ENCODE peak calls at places on chromosomes 5 and 9, in four cellular contexts. E is amniotic stem cell; G is NCI-H2081; I is activated CD8-positive, alpha-beta memory T cell treated with anti-CD3 and anti-CD28 coated beads for 4 hours. A is an unnamed sample.

GRCh38 chr9:127313042-127313560 is 48.5 kb downstream of the GARNL3 start:
- DNase-seq in G (no peak), I (no peak), E (no peak), A (no peak)

GRCh38 chr5:179217356-179217755 is 127.9 kb downstream of the ADAMTS2 start:
- DNase-seq in G (no peak), I (no peak), E (no peak), A (no peak)

GRCh38 chr9:78707481-78707977 is 410.6 kb downstream of the PSAT1 start:
- DNase-seq in G (no peak), I (no peak), E (no peak), A (no peak)

GRCh38 chr5:170631471-170632195 is 127.8 kb downstream of the KCNIP1 start:
- DNase-seq in G (no peak), I (no peak), E (no peak), A (peak)

GRCh38 chr5:158451203-158451982 is 592.4 kb upstream of the CLINT1 start:
- DNase-seq in E (no peak), I (no peak), G (no peak), A (no peak)

GRCh38 chr5:121681200-121681855 is 170.4 kb upstream of the FTMT start:
- DNase-seq in G (no peak), I (no peak), E (no peak), A (no peak)

GRCh38 chr5:54689411-54690251 is 172.1 kb downstream of the SNX18 start:
- DNase-seq in I (no peak), E (no peak), G (no peak), A (no peak)

GRCh38 chr9:130994546-130995398 is 14.2 kb upstream of the LAMC3 start:
- DNase-seq in G (no peak), I (no peak), E (no peak), A (no peak)

GRCh38 chr5:33939863-33940262 is 3.7 kb downstream of the RXFP3 start:
- DNase-seq in G (no peak), E (no peak), I (no peak), A (no peak)

GRCh38 chr9:29213374-29214161 is 1640.3 kb upstream of the C9orf72 start:
- DNase-seq in E (no peak), I (no peak), G (peak), A (no peak)

GRCh38 chr5:25028994-25029393 is 384.2 kb upstream of the CDH10 start:
- DNase-seq in I (no peak), G (peak), E (no peak), A (no peak)

GRCh38 chr5:168428552-168428951 is 57.7 kb upstream of the RARS1 start:
- DNase-seq in E (no peak), I (no peak), G (no peak), A (no peak)

GRCh38 chr5:11182441-11183080 is 421.5 kb upstream of the DAP start:
- DNase-seq in E (peak), G (peak), I (no peak), A (peak)

GRCh38 chr5:41508186-41508585 is 2.2 kb downstream of the PLCXD3 start:
- DNase-seq in E (no peak), I (no peak), G (no peak), A (no peak)

GRCh38 chr5:116938488-116938887 is 363.9 kb upstream of the SEMA6A start:
- DNase-seq in I (no peak), E (no peak), G (no peak), A (no peak)

GRCh38 chr5:4142842-4143241 is 547.2 kb downstream of the IRX1 start:
- DNase-seq in G (no peak), E (no peak), I (no peak), A (no peak)

GRCh38 chr9:91298304-91298703 is 63.4 kb downstream of the AUH start:
- DNase-seq in I (no peak), E (no peak), G (no peak), A (no peak)

GRCh38 chr5:80069251-80069650 is 34.1 kb downstream of the THBS4 start:
- DNase-seq in G (no peak), E (no peak), I (no peak), A (peak)

GRCh38 chr5:93305984-93306383 is 275.0 kb downstream of the NR2F1-AS1 start:
- DNase-seq in E (no peak), I (no peak), G (no peak), A (no peak)

GRCh38 chr9:84570482-84571154 is 98.9 kb upstream of the NTRK2 start:
- DNase-seq in I (no peak), G (no peak), E (no peak), A (no peak)

GRCh38 chr5:78908173-78908901 is 76.8 kb downstream of the ARSB start:
- DNase-seq in G (no peak), E (no peak), I (no peak), A (peak)

GRCh38 chr5:160460377-160461049 is 38.9 kb downstream of the PTTG1 start:
- DNase-seq in G (no peak), I (no peak), E (no peak), A (peak)

GRCh38 chr5:97714426-97714825 is 531.4 kb upstream of the RIOK2 start:
- DNase-seq in G (peak), I (no peak), E (no peak), A (no peak)

GRCh38 chr5:141680751-141681201 is 1.3 kb downstream of the ARAP3 start:
- DNase-seq in G (no peak), E (no peak), I (no peak), A (no peak)

GRCh38 chr9:131589124-131589711 is 43.9 kb downstream of the PRRT1B start:
- DNase-seq in I (no peak), G (no peak), E (no peak), A (peak)

GRCh38 chr5:108375768-108376167 is 6.1 kb downstream of the FBXL17 start:
- DNase-seq in G (no peak), E (no peak), I (no peak), A (no peak)

GRCh38 chr5:148791334-148791667 is 35.1 kb upstream of the ADRB2 start:
- DNase-seq in I (no peak), E (no peak), G (no peak), A (no peak)

GRCh38 chr5:153952893-153953292 is 85.8 kb downstream of the FAM114A2 start:
- DNase-seq in E (no peak), I (no peak), G (no peak), A (no peak)

GRCh38 chr9:96363175-96363967 is 20.1 kb downstream of the SLC35D2 start:
- DNase-seq in G (no peak), E (no peak), I (no peak), A (no peak)

GRCh38 chr5:55072668-55073067 is 29.8 kb upstream of the GZMA start:
- DNase-seq in I (no peak), G (no peak), E (no peak), A (no peak)

GRCh38 chr9:121566401-121567141 is 66.9 kb upstream of the GGTA1 start:
- DNase-seq in E (peak), I (no peak), G (no peak), A (no peak)

A was measured in DMS 273 treated with DMSO at 0.1 percent for 48 hours.